ENCODE peak calls at places on chromosomes 12 and 14, in ten cellular contexts. Y, T, H, U, L, F, O, M, S and W are unnamed samples.

GRCh38 chr14:75689012-75689411 is 28.0 kb downstream of the TTLL5 start:
- DNase-seq in M (no peak), Y (peak), O (no peak), T (peak), S (peak), U (peak), L (no peak), H (peak), F (no peak), W (peak)

GRCh38 chr12:90253142-90253541 is 544.5 kb upstream of the ATP2B1 start:
- DNase-seq in T (no peak), O (no peak), H (no peak), U (no peak), Y (no peak), F (no peak), M (no peak), L (no peak), S (no peak), W (no peak)

GRCh38 chr14:64113279-64113678 is 180.9 kb downstream of the ESR2 start:
- DNase-seq in H (peak), M (peak), L (no peak), U (no peak), T (no peak), O (no peak), Y (no peak), S (no peak), F (no peak), W (no peak)

GRCh38 chr12:50100561-50100960 is 3.2 kb upstream of the GPD1 start:
- DNase-seq in U (no peak), H (no peak), F (no peak), Y (no peak), L (no peak), M (no peak), S (no peak), O (no peak), T (no peak), W (no peak)

GRCh38 chr14:56092761-56093160 is 25.4 kb upstream of the PELI2 start:
- DNase-seq in F (no peak), Y (no peak), T (peak), U (no peak), H (no peak), O (no peak), M (no peak), S (no peak), L (no peak), W (no peak)

GRCh38 chr14:96162265-96162664 is 42.4 kb upstream of the BDKRB2 start:
- DNase-seq in Y (no peak), F (no peak), U (no peak), L (no peak), M (no peak), S (no peak), H (peak), T (no peak), O (no peak), W (no peak)

GRCh38 chr12:40010899-40011774 is 94.7 kb downstream of the SLC2A13 start:
- DNase-seq in F (peak), T (peak), L (peak), M (no peak), U (peak), Y (no peak), H (peak), S (peak), O (peak), W (peak)

GRCh38 chr14:92729632-92730358 is 18.6 kb downstream of the LGMN start:
- DNase-seq in Y (no peak), L (no peak), M (no peak), O (no peak), U (peak), F (no peak), H (peak), S (peak), T (peak), W (peak)

GRCh38 chr12:101696477-101697196 is 803 bp upstream of the CHPT1 start:
- DNase-seq in L (no peak), Y (peak), O (no peak), T (peak), S (no peak), F (no peak), U (peak), H (peak), M (peak), W (no peak)

GRCh38 chr14:43793579-43793978 is 713.5 kb downstream of the FSCB start:
- DNase-seq in S (no peak), T (no peak), F (no peak), L (no peak), O (no peak), Y (no peak), U (no peak), H (no peak), M (no peak), W (no peak)

GRCh38 chr12:4280351-4281163 is 7.0 kb downstream of the CCND2 start:
- DNase-seq in T (no peak), O (no peak), L (no peak), F (no peak), Y (peak), U (peak), H (no peak), S (no peak), M (peak), W (no peak)

GRCh38 chr14:43014338-43014737 is 1407.7 kb downstream of the LRFN5 start:
- DNase-seq in T (no peak), F (no peak), Y (no peak), H (no peak), O (no peak), L (no peak), U (no peak), S (no peak), M (no peak), W (no peak)

GRCh38 chr14:51603495-51603894 is 48.2 kb upstream of the FRMD6 start:
- DNase-seq in H (peak), L (no peak), F (no peak), M (no peak), S (no peak), U (no peak), T (peak), Y (no peak), O (no peak), W (no peak)

GRCh38 chr14:76776306-76777251 is 15.3 kb downstream of the VASH1 start:
- DNase-seq in S (no peak), L (no peak), Y (no peak), U (no peak), T (no peak), H (peak), O (no peak), F (no peak), M (no peak), W (no peak)

GRCh38 chr14:28375295-28375694 is 391.3 kb upstream of the FOXG1 start:
- DNase-seq in M (no peak), T (peak), Y (no peak), L (no peak), U (peak), S (peak), O (no peak), F (peak), H (peak), W (no peak)

GRCh38 chr12:122849352-122850047 is 14.2 kb downstream of the HIP1R start:
- DNase-seq in S (no peak), M (no peak), O (no peak), T (no peak), F (no peak), L (no peak), H (no peak), Y (peak), U (no peak), W (no peak)

GRCh38 chr12:91289881-91290280 is 107.3 kb upstream of the DCN start:
- DNase-seq in M (no peak), S (no peak), F (no peak), T (no peak), H (no peak), O (no peak), U (no peak), Y (no peak), L (no peak), W (no peak)

GRCh38 chr14:39218171-39218769 is 15.4 kb upstream of the MIA2 start:
- DNase-seq in H (peak), L (no peak), Y (no peak), M (no peak), S (peak), F (peak), U (no peak), O (peak), T (peak), W (no peak)

GRCh38 chr14:44347316-44347715 is 159.8 kb downstream of the FSCB start:
- DNase-seq in O (no peak), F (no peak), M (no peak), L (no peak), S (no peak), Y (no peak), H (no peak), U (no peak), T (no peak), W (no peak)

GRCh38 chr12:131536337-131536736 is 174.6 kb upstream of the SFSWAP start:
- DNase-seq in H (no peak), F (no peak), M (no peak), Y (no peak), S (no peak), U (no peak), T (no peak), O (no peak), L (peak), W (no peak)

GRCh38 chr12:20142956-20143355 is 225.4 kb upstream of the PDE3A start:
- DNase-seq in Y (no peak), O (no peak), M (no peak), U (no peak), H (peak), S (no peak), F (peak), L (no peak), T (no peak), W (no peak)

GRCh38 chr14:104333903-104334811 is 195.8 kb downstream of the KIF26A start:
- DNase-seq in M (peak), F (no peak), H (no peak), L (no peak), T (no peak), O (no peak), Y (no peak), S (no peak), U (no peak), W (no peak)

GRCh38 chr12:98725481-98726247 is 80.6 kb downstream of the APAF1 start:
- DNase-seq in S (peak), T (peak), Y (no peak), O (no peak), H (peak), L (no peak), U (peak), M (peak), F (peak), W (peak)

GRCh38 chr12:16607895-16608294 is 1.9 kb upstream of the LMO3 start:
- DNase-seq in O (no peak), L (no peak), H (no peak), U (no peak), T (no peak), Y (no peak), F (no peak), M (no peak), S (no peak), W (no peak)

GRCh38 chr12:87329076-87329863 is 699.9 kb downstream of the C12orf50 start:
- DNase-seq in T (peak), S (no peak), M (no peak), L (no peak), U (no peak), O (no peak), F (no peak), H (no peak), Y (no peak), W (no peak)

GRCh38 chr14:30638926-30639325 is 16.8 kb downstream of the SCFD1 start:
- DNase-seq in Y (no peak), O (no peak), T (no peak), M (no peak), H (peak), U (no peak), S (no peak), F (no peak), L (no peak), W (no peak)

GRCh38 chr12:107822356-107822755 is 47.9 kb downstream of the ASCL4 start:
- DNase-seq in H (no peak), F (no peak), Y (no peak), U (no peak), T (no peak), M (no peak), S (no peak), L (no peak), O (no peak), W (no peak)

GRCh38 chr12:1318327-1319031 is 275.9 kb downstream of the FBXL14 start:
- DNase-seq in Y (no peak), U (peak), L (no peak), S (peak), O (no peak), F (no peak), M (no peak), H (peak), T (peak), W (no peak)

GRCh38 chr12:132454949-132455418 is 35.0 kb upstream of the FBRSL1 start:
- DNase-seq in F (no peak), H (no peak), U (no peak), T (no peak), L (no peak), S (no peak), O (no peak), Y (no peak), M (no peak), W (no peak)

GRCh38 chr12:117404940-117405339 is 43.5 kb upstream of the NOS1 start:
- DNase-seq in S (no peak), H (no peak), T (no peak), M (no peak), F (no peak), Y (no peak), O (no peak), U (no peak), L (no peak), W (no peak)

DNA sequence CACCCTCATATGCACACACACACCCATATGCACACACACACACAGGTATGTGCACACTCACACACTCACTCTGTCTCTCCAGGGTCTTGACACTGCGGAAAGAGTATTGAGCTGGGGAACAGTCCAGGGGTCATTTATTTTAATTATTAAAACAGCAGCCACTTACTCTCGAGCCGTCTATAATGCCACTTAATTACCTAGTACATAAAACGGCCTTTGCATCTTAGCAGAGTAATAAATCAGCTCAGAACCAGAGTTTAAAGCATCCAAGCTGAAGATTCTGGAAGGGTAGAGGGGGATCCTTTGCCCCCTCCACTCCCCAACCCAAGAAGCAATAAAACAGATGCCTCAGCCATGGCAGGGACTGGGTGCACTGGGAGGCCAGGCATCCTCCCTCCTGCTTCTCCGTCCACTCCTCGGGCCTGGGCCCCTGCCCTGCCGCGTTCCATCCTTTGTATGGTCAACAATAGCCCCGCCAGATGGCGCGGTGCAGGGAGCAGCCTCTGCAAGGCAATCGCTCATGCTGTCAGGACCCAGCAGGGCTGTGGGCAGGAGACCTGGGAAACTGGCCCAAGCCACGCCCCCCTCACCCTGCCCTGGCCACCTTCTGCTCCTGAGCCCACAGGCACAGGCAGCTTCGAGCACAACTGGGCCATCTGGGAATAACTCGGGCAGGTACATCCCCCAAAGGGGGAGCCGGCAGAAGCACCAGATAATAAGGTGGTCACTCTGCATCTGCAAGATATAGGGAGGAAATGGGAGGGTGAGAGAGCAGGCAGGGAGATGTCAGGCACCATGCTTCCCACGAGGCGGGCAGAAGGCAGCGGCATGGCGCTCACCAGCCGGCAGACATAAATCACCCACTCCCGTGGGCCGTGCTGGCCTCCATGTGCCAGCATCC is 40.9 kb downstream of the CCDC85C start:
- DNase-seq in M (peak), H (peak), T (peak), S (peak), O (no peak), U (peak), L (no peak), Y (peak), F (peak), W (no peak)
- TF ChIP-seq CTCF in M (peak), H (peak), T (peak), S (no peak), O (peak), U (no peak), L (no peak), Y (peak), F (peak), W (no peak)

GRCh38 chr14:101583006-101583708 is 21.9 kb downstream of the DIO3 start:
- DNase-seq in U (no peak), O (no peak), T (no peak), M (no peak), Y (peak), H (no peak), F (no peak), L (no peak), S (no peak), W (no peak)

GRCh38 chr14:101585211-101585610 is 23.9 kb downstream of the DIO3 start:
- DNase-seq in L (no peak), U (no peak), F (no peak), S (no peak), O (no peak), T (no peak), H (no peak), M (no peak), Y (peak), W (no peak)

GRCh38 chr14:101582294-101582693 is 21.0 kb downstream of the DIO3 start:
- DNase-seq in L (no peak), U (no peak), T (no peak), O (no peak), Y (peak), F (no peak), H (no peak), S (no peak), M (no peak), W (no peak)

GRCh38 chr14:101584049-101584859 is 23.0 kb downstream of the DIO3 start:
- DNase-seq in F (no peak), H (peak), L (no peak), T (peak), M (no peak), S (no peak), Y (peak), O (no peak), U (no peak), W (peak)

GRCh38 chr14:101583709-101584048 is 22.4 kb downstream of the DIO3 start:
- DNase-seq in L (no peak), F (no peak), O (no peak), Y (no peak), S (no peak), T (no peak), U (no peak), M (no peak), H (no peak), W (no peak)
- H3K4me3 ChIP-seq in L (no peak), F (no peak), O (no peak), Y (no peak), S (no peak), T (no peak), U (no peak), M (no peak), H (no peak), W (no peak)

GRCh38 chr12:114186241-114187002 is 219.5 kb downstream of the TBX5 start:
- DNase-seq in Y (no peak), U (no peak), O (no peak), F (no peak), L (no peak), T (no peak), M (no peak), H (no peak), S (no peak), W (no peak)

GRCh38 chr12:114190971-114191370 is 215.0 kb downstream of the TBX5 start:
- DNase-seq in O (no peak), S (no peak), T (no peak), U (no peak), M (no peak), H (no peak), F (no peak), L (no peak), Y (no peak), W (no peak)

GRCh38 chr12:114189266-114189665 is 216.7 kb downstream of the TBX5 start:
- DNase-seq in H (no peak), U (no peak), Y (no peak), L (no peak), S (no peak), M (no peak), O (no peak), F (no peak), T (no peak), W (no peak)

DNA sequence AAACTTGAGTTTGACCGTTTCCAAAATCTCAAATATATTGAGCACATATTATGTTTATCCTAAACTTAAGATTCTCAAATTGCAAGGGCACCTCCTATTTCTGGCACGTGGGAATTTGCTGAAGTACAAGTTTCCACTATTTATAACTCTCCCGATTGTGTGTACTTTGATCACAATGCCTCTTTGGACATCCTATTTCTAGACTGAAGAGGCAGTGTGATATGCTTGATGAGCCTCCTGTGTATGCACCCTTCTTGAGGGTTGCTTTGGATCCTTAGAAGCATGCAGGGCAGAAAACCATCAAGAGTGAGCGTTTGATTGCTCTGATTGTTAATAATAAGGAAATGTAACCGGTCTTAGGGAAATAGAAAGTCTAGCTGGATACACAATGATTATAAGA is 218.9 kb upstream of the RBM19 start:
- DNase-seq in T (no peak), S (no peak), M (no peak), L (no peak), Y (no peak), F (no peak), H (no peak), O (no peak), U (no peak), W (no peak)
- TF ChIP-seq CTCF in T (no peak), S (no peak), M (no peak), L (no peak), Y (no peak), F (no peak), H (no peak), O (no peak), U (no peak), W (no peak)

DNA sequence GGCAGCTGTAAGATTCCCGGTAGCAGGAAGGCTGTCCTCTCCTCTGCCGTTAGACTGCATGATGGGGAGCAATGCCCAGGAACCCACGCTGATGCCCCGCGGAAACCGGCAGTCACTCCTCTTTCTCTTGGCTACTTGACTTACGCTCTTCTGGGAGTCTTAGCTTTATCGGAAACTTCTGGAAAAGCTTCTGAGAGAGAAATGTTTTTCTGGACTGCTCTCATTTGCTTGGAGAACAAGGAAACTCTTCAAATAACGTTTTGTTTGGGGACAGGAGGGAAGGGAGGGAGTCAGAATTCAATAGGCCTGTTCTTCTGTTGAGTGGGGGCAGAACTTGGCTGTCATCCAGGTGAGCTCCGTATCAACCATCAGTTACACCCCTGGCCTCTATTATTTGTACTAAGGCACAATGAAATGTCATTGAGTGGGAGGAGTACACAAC is 128.0 kb upstream of the MAX start:
- DNase-seq in U (no peak), L (no peak), M (no peak), O (no peak), F (peak), H (no peak), S (no peak), Y (peak), T (peak), W (no peak)
- H3K4me3 ChIP-seq in U (no peak), L (peak), M (peak), O (peak), F (no peak), H (peak), S (no peak), Y (peak), T (no peak), W (peak)

DNA sequence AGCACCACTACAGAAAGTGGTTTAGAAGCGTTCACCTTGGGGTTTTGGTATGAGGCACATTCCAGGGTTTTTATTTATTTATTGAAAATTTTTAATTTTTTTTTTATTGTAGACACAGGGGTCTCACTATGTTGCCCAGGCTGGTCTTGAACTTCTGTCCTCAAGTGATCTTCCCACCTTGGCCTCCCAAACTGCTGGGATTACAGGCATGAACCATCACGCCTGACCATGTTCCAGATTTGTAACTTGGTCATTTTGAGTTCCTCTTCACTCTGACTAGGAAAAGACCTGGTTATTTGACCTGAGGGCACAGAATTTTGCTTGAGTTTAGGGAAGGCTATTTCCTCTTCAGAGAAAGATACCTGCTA is 3.1 kb downstream of the MLEC start:
- DNase-seq in Y (no peak), F (no peak), H (no peak), S (no peak), L (no peak), U (no peak), O (no peak), T (no peak), M (no peak), W (no peak)
- TF ChIP-seq CTCF in Y (no peak), F (no peak), H (no peak), S (no peak), L (no peak), U (no peak), O (no peak), T (no peak), M (no peak), W (no peak)